ENCODE peak calls at places on chromosomes 7 and 10, in eight cellular contexts. A, K, D, U, W, G, C and M are unnamed samples.

GRCh38 chr7:122515404-122515803 is 183.5 kb downstream of the RNF133 start:
- DNase-seq in W (no peak), K (no peak), G (no peak), A (no peak), D (no peak), C (no peak), U (no peak), M (no peak)

GRCh38 chr10:21171197-21171935 is 274.3 kb upstream of the NEBL start:
- DNase-seq in G (no peak), U (no peak), D (no peak), A (no peak), K (peak), C (no peak), W (no peak), M (no peak)

GRCh38 chr7:23347007-23347681 is 48.0 kb downstream of the MALSU1 start:
- DNase-seq in G (no peak), A (no peak), K (no peak), U (no peak), W (no peak), C (peak), D (no peak), M (no peak)

GRCh38 chr7:44757311-44757710 is 8.7 kb downstream of the ZMIZ2 start:
- DNase-seq in U (no peak), G (no peak), D (no peak), K (no peak), W (no peak), C (no peak), A (no peak), M (no peak)

GRCh38 chr10:11869743-11870460 is 46.7 kb downstream of the PROSER2 start:
- DNase-seq in A (no peak), K (no peak), G (no peak), C (peak), W (no peak), U (no peak), D (no peak), M (no peak)

GRCh38 chr7:23467731-23468720 is 2.3 kb downstream of the IGF2BP3 start:
- DNase-seq in U (no peak), K (peak), D (no peak), G (peak), W (no peak), C (peak), A (no peak), M (peak)

GRCh38 chr10:117504601-117505000 is 37.9 kb upstream of the EMX2 start:
- DNase-seq in W (no peak), A (no peak), K (no peak), U (no peak), D (no peak), C (no peak), G (no peak), M (no peak)

GRCh38 chr7:24755541-24756416 is 1.5 kb downstream of the GSDME start:
- DNase-seq in W (no peak), C (peak), K (no peak), A (no peak), U (no peak), G (no peak), D (no peak), M (no peak)

GRCh38 chr7:72404743-72405142 is 7.4 kb downstream of the CALN1 start:
- DNase-seq in A (no peak), K (no peak), D (no peak), W (no peak), C (no peak), G (no peak), U (no peak), M (no peak)

GRCh38 chr7:92614586-92615237 is 24.5 kb upstream of the FAM133B start:
- DNase-seq in K (no peak), D (no peak), W (no peak), A (no peak), G (no peak), U (peak), C (no peak), M (no peak)

GRCh38 chr7:24441331-24442059 is 131.8 kb upstream of the PALS2 start:
- DNase-seq in G (no peak), U (no peak), K (no peak), W (no peak), D (no peak), A (no peak), C (no peak), M (no peak)

GRCh38 chr7:30182186-30182585 is 47.4 kb downstream of the MTURN start:
- DNase-seq in K (no peak), A (no peak), G (no peak), C (no peak), W (no peak), D (no peak), U (no peak), M (no peak)

GRCh38 chr7:26136831-26137230 is 15.2 kb upstream of the NFE2L3 start:
- DNase-seq in A (no peak), G (no peak), W (no peak), C (no peak), D (no peak), U (no peak), K (no peak), M (no peak)

GRCh38 chr10:79380918-79381775 is 33.9 kb downstream of the PPIF start:
- DNase-seq in C (no peak), G (no peak), A (no peak), K (no peak), U (no peak), W (no peak), D (no peak), M (peak)

GRCh38 chr10:99654791-99655190 is 4.5 kb upstream of the ENTPD7 start:
- DNase-seq in A (no peak), U (no peak), K (no peak), C (peak), D (no peak), G (no peak), W (no peak), M (no peak)

GRCh38 chr7:128459394-128459878 is 3.8 kb downstream of the HILPDA start:
- DNase-seq in D (no peak), K (peak), C (peak), G (peak), U (peak), A (peak), W (peak), M (peak)